ENCODE peak calls at places on chromosome 17, in seven cellular contexts. J is left lung, H is Calu3, I is lower leg skin, W is fibroblast of lung, G is H9, E is fibroblast of mammary gland. M is an unnamed sample.

GRCh38 chr17:78237403-78238012 is 6.1 kb downstream of the TMEM235 start:
- DNase-seq in W (peak; percentile 26), E (no peak), I (no peak), H (no peak), G (no peak), J (no peak), M (no peak)

GRCh38 chr17:73400915-73401545 is 89.2 kb upstream of the CDC42EP4 start:
- DNase-seq in H (no peak), W (no peak), J (no peak), G (peak; percentile 23), E (no peak), I (no peak), M (no peak)

GRCh38 chr17:32794533-32795246 is 82.2 kb downstream of the MYO1D start:
- DNase-seq in E (no peak), J (no peak), G (no peak), W (no peak), H (peak; percentile 71), I (no peak), M (no peak)

GRCh38 chr17:8225813-8226535 is 15.6 kb upstream of the AURKB start:
- DNase-seq in J (peak; percentile 52), G (peak; percentile 82), H (peak; percentile 67), I (no peak), W (peak; percentile 87), E (peak; percentile 86), M (no peak)

GRCh38 chr17:13952252-13952721 is 117.0 kb upstream of the COX10 start:
- DNase-seq in H (no peak), G (no peak), W (no peak), J (no peak), E (peak; percentile 16), I (no peak), M (no peak)

GRCh38 chr17:12047977-12048376 is 27.3 kb downstream of the MAP2K4 start:
- DNase-seq in G (no peak), I (no peak), W (no peak), J (no peak), E (peak; percentile 34), H (peak; percentile 11), M (no peak)

GRCh38 chr17:39740357-39741111 is 2.8 kb downstream of the GRB7 start:
- DNase-seq in H (peak; percentile 100), I (no peak), E (peak; percentile 38), W (peak; percentile 11), J (no peak), G (peak; percentile 96), M (no peak)

GRCh38 chr17:62657664-62658063 is 30.2 kb downstream of the MRC2 start:
- DNase-seq in J (no peak), I (no peak), G (no peak), H (no peak), E (no peak), W (no peak), M (no peak)

GRCh38 chr17:57605734-57606105 is 139.4 kb downstream of the CCDC182 start:
- DNase-seq in W (no peak), E (no peak), I (no peak), G (no peak), J (no peak), H (no peak), M (no peak)

GRCh38 chr17:62628845-62629555 is 1.5 kb downstream of the MRC2 start:
- DNase-seq in H (no peak), E (peak; percentile 64), I (no peak), G (peak; percentile 67), J (no peak), W (peak; percentile 57), M (no peak)

GRCh38 chr17:4150106-4150505 is 7.1 kb downstream of the CYB5D2 start:
- DNase-seq in J (no peak), H (no peak), G (no peak), E (no peak), I (no peak), W (no peak), M (no peak)

GRCh38 chr17:65820306-65820705 is 258.9 kb upstream of the AXIN2 start:
- DNase-seq in I (no peak), G (no peak), H (no peak), J (no peak), W (no peak), E (no peak), M (no peak)

GRCh38 chr17:55751720-55752250 is 934 bp downstream of the PCTP start:
- DNase-seq in J (no peak), W (no peak), I (no peak), G (no peak), E (no peak), H (no peak), M (no peak)

GRCh38 chr17:28865946-28866752 is 11.3 kb downstream of the ERAL1 start:
- DNase-seq in J (no peak), E (no peak), G (no peak), W (no peak), I (no peak), H (no peak), M (peak; percentile 40)

GRCh38 chr17:8162997-8163977 is 539 bp upstream of the VAMP2 start:
- DNase-seq in G (peak; percentile 95), I (peak; percentile 90), H (no peak), J (peak; percentile 41), W (no peak), E (no peak), M (no peak)

GRCh38 chr17:80890551-80890930 is 101.1 kb upstream of the CHMP6 start:
- DNase-seq in J (no peak), W (no peak), I (no peak), E (no peak), H (no peak), G (no peak), M (no peak)

GRCh38 chr17:17313350-17313991 is 10.3 kb downstream of the NT5M start:
- DNase-seq in W (no peak), I (no peak), H (peak; percentile 72), G (peak; percentile 91), J (peak; percentile 65), E (no peak), M (peak; percentile 85)

GRCh38 chr17:7508846-7509245 is 24.7 kb downstream of the POLR2A start:
- DNase-seq in H (no peak), G (no peak), J (no peak), E (no peak), W (no peak), I (no peak), M (no peak)

GRCh38 chr17:50626037-50626574 is 8.6 kb upstream of the ABCC3 start:
- DNase-seq in E (peak; percentile 76), I (peak; percentile 95), G (peak; percentile 95), H (peak; percentile 89), W (peak; percentile 78), J (no peak), M (peak; percentile 79)

GRCh38 chr17:61474235-61474927 is 22.2 kb downstream of the TBX4 start:
- DNase-seq in H (no peak), J (peak; percentile 9), W (peak; percentile 80), G (peak; percentile 18), E (peak; percentile 88), I (no peak), M (no peak)

GRCh38 chr17:75113798-75114551 is 4.2 kb downstream of the ARMC7 start:
- DNase-seq in W (peak; percentile 94), H (peak; percentile 89), I (peak; percentile 98), G (peak; percentile 95), J (peak; percentile 89), E (peak; percentile 91), M (peak; percentile 86)
- TF ChIP-seq CTCF in W (peak; percentile 85), H (peak; percentile 94), I (no peak), G (peak; percentile 96), J (peak; percentile 88), E (peak; percentile 88), M (peak; percentile 91)

DNA sequence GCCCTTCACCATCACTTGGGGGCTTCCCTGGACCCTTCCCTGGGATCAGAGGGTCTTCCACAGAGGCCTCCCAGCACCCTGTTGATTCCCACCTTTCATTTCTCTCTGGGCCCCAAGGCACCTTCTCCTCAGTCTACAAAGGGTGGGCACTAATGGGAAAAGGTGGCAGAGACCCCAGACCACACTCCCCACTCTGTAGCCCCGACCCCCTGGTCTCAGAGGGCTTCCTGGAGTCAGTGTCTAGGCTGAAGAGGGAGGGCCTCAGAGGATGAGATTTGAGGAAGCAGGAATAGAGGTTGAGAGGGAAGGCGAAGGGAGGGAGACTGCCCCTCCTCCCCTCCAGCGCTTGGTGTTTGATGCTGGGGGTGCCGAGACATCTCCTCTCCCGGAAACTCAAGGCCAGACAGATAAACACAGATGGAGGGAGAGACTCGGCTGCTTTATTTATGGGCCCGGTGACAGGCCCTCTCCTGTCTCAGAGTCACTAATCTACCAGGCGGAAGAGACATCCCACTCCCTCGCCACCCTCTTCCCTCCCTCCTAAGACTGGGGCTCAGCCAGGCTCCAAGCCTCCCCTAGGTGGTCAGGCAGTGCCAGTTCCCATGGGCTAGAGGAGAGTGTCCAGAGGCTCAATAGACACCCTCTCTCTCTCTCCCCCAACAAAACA is 18.5 kb upstream of the SP2 start:
- DNase-seq in J (no peak), H (no peak), G (no peak), E (no peak), I (no peak), W (no peak), M (no peak)
- TF ChIP-seq CTCF in J (no peak), H (no peak), G (no peak), E (no peak), I (no peak), W (no peak), M (no peak)

DNA sequence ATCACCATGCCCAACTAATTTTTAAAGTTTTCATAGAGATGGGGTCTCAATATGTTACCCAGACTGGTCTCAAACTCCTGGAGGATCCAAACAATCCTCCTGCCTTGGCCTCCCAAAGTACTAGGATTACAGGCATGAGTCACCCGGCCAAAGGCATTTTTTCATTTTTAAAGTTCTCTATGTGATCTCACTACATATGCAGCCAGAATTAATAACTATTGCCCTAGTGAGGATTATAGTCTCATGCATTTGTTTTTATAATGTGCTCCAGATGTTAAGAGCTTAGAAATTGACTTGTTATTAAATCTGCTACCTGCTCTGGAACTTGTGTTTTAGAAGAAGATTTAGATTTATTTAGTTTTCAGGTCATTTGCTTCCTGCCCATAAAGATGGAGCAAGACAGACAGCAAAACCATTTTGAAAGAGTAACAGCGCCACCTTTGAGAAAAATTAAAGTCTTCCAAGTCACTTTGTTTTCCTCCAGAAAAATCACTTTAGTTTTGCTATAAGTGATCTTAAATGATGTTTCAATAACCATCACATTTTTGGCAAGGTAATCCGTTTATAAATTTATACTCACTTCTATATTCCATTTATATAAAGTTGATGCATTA is 79.5 kb downstream of the CA4 start:
- DNase-seq in H (no peak), E (peak; percentile 51), J (no peak), W (peak; percentile 34), I (no peak), G (no peak), M (no peak)
- TF ChIP-seq CTCF in H (no peak), E (no peak), J (no peak), W (no peak), I (no peak), G (peak; percentile 42), M (no peak)

GRCh38 chr17:76943202-76943601 is 75.0 kb downstream of the MGAT5B start:
- DNase-seq in G (no peak), E (no peak), I (no peak), H (no peak), W (no peak), J (no peak), M (no peak)

GRCh38 chr17:76938009-76938408 is 69.8 kb downstream of the MGAT5B start:
- DNase-seq in H (no peak), E (no peak), G (no peak), J (no peak), W (no peak), I (no peak), M (no peak)

GRCh38 chr17:76940293-76940692 is 72.1 kb downstream of the MGAT5B start:
- DNase-seq in W (no peak), G (peak; percentile 82), H (no peak), J (no peak), E (no peak), I (no peak), M (no peak)

GRCh38 chr17:76943781-76944213 is 75.6 kb downstream of the MGAT5B start:
- DNase-seq in I (no peak), W (no peak), E (no peak), H (no peak), G (no peak), J (no peak), M (no peak)

GRCh38 chr17:76940738-76941350 is 72.6 kb downstream of the MGAT5B start:
- DNase-seq in E (no peak), H (peak; percentile 28), J (no peak), G (peak; percentile 86), W (no peak), I (no peak), M (no peak)
- TF ChIP-seq CTCF in E (no peak), H (peak; percentile 22), J (no peak), G (peak; percentile 69), W (no peak), I (no peak), M (peak; percentile 20)